ENCODE peak calls at places on chromosomes 6 and 20, in ten cellular contexts. M, F, V, J, P, D, L, I, K and Y are unnamed samples.
A peak's percentile ranks its signal among the peaks of the same experiment; 100 is the strongest.

GRCh38 chr6:1212919-1213318 is 99.0 kb upstream of the FOXQ1 start:
- DNase-seq in K (no peak), D (no peak), F (no peak), J (no peak), I (no peak), M (no peak), V (no peak), L (no peak), P (no peak), Y (no peak)

GRCh38 chr6:36666726-36667591 is 11.6 kb upstream of the CDKN1A start:
- DNase-seq in D (no peak), J (no peak), M (peak; percentile 56), L (peak; percentile 75), K (peak; percentile 76), V (peak; percentile 96), I (no peak), F (no peak), P (peak; percentile 65), Y (peak; percentile 45)

GRCh38 chr6:118982256-118982911 is 47.4 kb upstream of the MCM9 start:
- DNase-seq in J (no peak), V (no peak), P (no peak), K (no peak), L (no peak), D (no peak), M (no peak), F (no peak), I (no peak), Y (no peak)

GRCh38 chr20:19628570-19629134 is 129.4 kb upstream of the RIN2 start:
- DNase-seq in I (peak; percentile 63), D (no peak), M (peak; percentile 65), L (no peak), F (no peak), J (no peak), K (peak; percentile 41), P (peak; percentile 7), V (peak; percentile 80), Y (peak; percentile 65)

GRCh38 chr20:62979310-62979709 is 26.8 kb downstream of the SLC17A9 start:
- DNase-seq in I (no peak), M (no peak), V (no peak), D (no peak), P (no peak), J (no peak), K (no peak), F (no peak), L (no peak), Y (no peak)

GRCh38 chr6:151294561-151295101 is 54.9 kb downstream of the AKAP12 start:
- DNase-seq in V (no peak), L (no peak), M (no peak), I (no peak), P (no peak), K (no peak), J (no peak), D (no peak), F (no peak), Y (no peak)

GRCh38 chr20:25050082-25050481 is 7.9 kb downstream of the ACSS1 start:
- DNase-seq in K (no peak), D (no peak), L (no peak), M (no peak), V (no peak), J (no peak), F (no peak), I (no peak), P (no peak), Y (no peak)

GRCh38 chr6:12113190-12113578 is 101.1 kb downstream of the HIVEP1 start:
- DNase-seq in D (no peak), I (no peak), M (no peak), L (no peak), F (no peak), K (peak; percentile 49), V (peak; percentile 79), P (no peak), J (no peak), Y (no peak)

GRCh38 chr6:97133071-97133470 is 149.9 kb downstream of the MMS22L start:
- DNase-seq in V (peak; percentile 14), L (no peak), K (no peak), I (no peak), P (peak; percentile 71), D (no peak), F (no peak), M (no peak), J (no peak), Y (peak; percentile 59)